ENCODE peak calls at places on chromosomes 2 and 18, in six cellular contexts. H is CD4-positive, alpha-beta memory T cell; G is GM10248; L is NCI-H345; J is sciatic nerve; Q is stimulated activated CD4-positive, alpha-beta T cell treated with anti-CD3 and anti-CD28 coated beads, TNF-alpha, amount 100 ng/mL, for 1 hour. C is an unnamed sample.
A peak's percentile ranks its signal among the peaks of the same experiment; 100 is the strongest.

GRCh38 chr2:240892925-240893324 is 3.0 kb downstream of the MAB21L4 start:
- DNase-seq in H (no peak), J (no peak), Q (no peak), L (no peak), G (no peak), C (no peak)

GRCh38 chr18:5455644-5456043 is 88.2 kb downstream of the EPB41L3 start:
- DNase-seq in J (no peak), Q (no peak), G (no peak), H (no peak), L (no peak), C (no peak)

GRCh38 chr2:2942225-2942624 is 435.4 kb downstream of the EIPR1 start:
- DNase-seq in Q (no peak), G (no peak), J (no peak), L (no peak), H (no peak), C (no peak)

GRCh38 chr2:138421971-138422335 is 79.6 kb upstream of the SPOPL start:
- DNase-seq in J (no peak), H (no peak), G (no peak), Q (no peak), L (no peak), C (no peak)

GRCh38 chr2:240214790-240215675 is 74.6 kb upstream of the OTOS start:
- DNase-seq in H (no peak), G (no peak), L (no peak), J (peak; percentile 53), Q (no peak), C (no peak)

GRCh38 chr2:188884552-188884951 is 89.6 kb upstream of the COL3A1 start:
- DNase-seq in J (no peak), G (no peak), L (no peak), H (no peak), Q (no peak), C (no peak)

GRCh38 chr2:190679813-190680591 is 31.1 kb downstream of the NAB1 start:
- DNase-seq in L (peak; percentile 19), G (peak; percentile 49), Q (peak; percentile 14), H (peak; percentile 54), J (no peak), C (peak; percentile 42)

GRCh38 chr2:163751696-163752095 is 15.9 kb upstream of the FIGN start:
- DNase-seq in G (no peak), J (no peak), L (no peak), Q (no peak), H (no peak), C (no peak)

GRCh38 chr2:172615862-172616261 is 60.0 kb downstream of the PDK1 start:
- DNase-seq in G (no peak), L (no peak), J (no peak), Q (no peak), H (no peak), C (no peak)

GRCh38 chr2:113799375-113799774 is 42.9 kb upstream of the SLC35F5 start:
- DNase-seq in J (no peak), H (no peak), G (no peak), L (no peak), Q (no peak), C (no peak)

GRCh38 chr2:207897541-207898353 is 127.6 kb downstream of the PLEKHM3 start:
- DNase-seq in Q (no peak), G (no peak), J (no peak), H (no peak), L (no peak), C (no peak)

GRCh38 chr2:99806758-99807157 is 316.9 kb upstream of the REV1 start:
- DNase-seq in L (no peak), J (no peak), G (no peak), H (no peak), Q (no peak), C (no peak)

GRCh38 chr2:192899466-192899865 is 704.7 kb upstream of the TMEFF2 start:
- DNase-seq in Q (no peak), J (no peak), H (no peak), G (no peak), L (no peak), C (no peak)

GRCh38 chr2:138814123-138814883 is 34.1 kb upstream of the NXPH2 start:
- DNase-seq in G (no peak), Q (no peak), H (no peak), J (no peak), L (peak; percentile 95), C (no peak)

GRCh38 chr18:56823986-56824385 is 172.8 kb downstream of the WDR7 start:
- DNase-seq in G (no peak), L (no peak), J (no peak), Q (no peak), H (no peak), C (no peak)

GRCh38 chr2:75466708-75467311 is 93.9 kb downstream of the EVA1A start:
- DNase-seq in Q (no peak), J (no peak), G (peak; percentile 32), H (no peak), L (peak; percentile 19), C (no peak)

GRCh38 chr2:66340521-66340920 is 94.4 kb upstream of the MEIS1 start:
- DNase-seq in H (no peak), J (no peak), G (no peak), Q (no peak), L (no peak), C (no peak)

GRCh38 chr2:181106789-181107418 is 126.5 kb downstream of the UBE2E3 start:
- DNase-seq in G (peak; percentile 60), H (peak; percentile 44), L (no peak), J (no peak), Q (no peak), C (no peak)

GRCh38 chr2:160473508-160474318 is 19.9 kb downstream of the RBMS1 start:
- DNase-seq in H (no peak), G (no peak), L (no peak), J (no peak), Q (no peak), C (no peak)

GRCh38 chr2:144456680-144457079 is 63.2 kb downstream of the ZEB2 start:
- DNase-seq in G (no peak), Q (no peak), H (no peak), L (no peak), J (no peak), C (no peak)

GRCh38 chr18:63963610-63964256 is 6.1 kb upstream of the SERPINB8 start:
- DNase-seq in L (peak; percentile 22), G (peak; percentile 33), Q (no peak), J (no peak), H (peak; percentile 71), C (peak; percentile 43)

GRCh38 chr2:158745067-158745865 is 49.9 kb upstream of the DAPL1 start:
- DNase-seq in Q (peak; percentile 7), H (no peak), G (peak; percentile 47), L (peak; percentile 83), J (peak; percentile 71), C (peak; percentile 9)

GRCh38 chr2:100786297-100786658 is 33.7 kb upstream of the NPAS2 start:
- DNase-seq in J (no peak), G (no peak), L (peak; percentile 8), Q (no peak), H (no peak), C (no peak)

GRCh38 chr2:161044937-161045336 is 115.3 kb upstream of the TANK start:
- DNase-seq in J (no peak), L (no peak), G (no peak), Q (no peak), H (no peak), C (no peak)

GRCh38 chr2:127675335-127676261 is at the start of gene LIMS2:
- DNase-seq in L (no peak), J (peak; percentile 71), G (no peak), H (no peak), Q (no peak), C (no peak)

GRCh38 chr2:15369129-15369528 is 192.0 kb downstream of the NBAS start:
- DNase-seq in Q (no peak), G (no peak), L (no peak), H (no peak), J (no peak), C (peak; percentile 3)

GRCh38 chr2:15923597-15923996 is 16.8 kb upstream of the MYCN start:
- DNase-seq in H (no peak), L (no peak), G (no peak), J (no peak), Q (no peak), C (no peak)

GRCh38 chr2:203599509-203599908 is 64.4 kb upstream of the RAPH1 start:
- DNase-seq in G (no peak), Q (no peak), J (no peak), H (no peak), L (no peak), C (no peak)

C was measured in naive B cell.